ENCODE peak calls at places on chromosomes 16 and 17, in six cellular contexts. E is HCT116, D is A549, N is ovary, T is heart left ventricle, L is prostate gland. A is an unnamed sample.

GRCh38 chr16:23807028-23807427 is 28.8 kb upstream of the PRKCB start:
- DNase-seq in L (no peak), N (no peak), T (no peak), E (no peak), D (no peak), A (no peak)

GRCh38 chr17:3988297-3989120 is 24.3 kb upstream of the ATP2A3 start:
- DNase-seq in L (no peak), E (no peak), T (no peak), N (peak; percentile 11), D (no peak), A (no peak)

GRCh38 chr16:67668495-67669157 is 2.0 kb downstream of the C16orf86 start:
- DNase-seq in N (no peak), D (no peak), L (no peak), T (no peak), E (no peak), A (no peak)

GRCh38 chr16:75764154-75764768 is 38.0 kb upstream of the CPHXL start:
- DNase-seq in N (peak; percentile 66), L (peak; percentile 47), D (peak; percentile 58), T (peak; percentile 45), E (peak; percentile 60), A (no peak)

GRCh38 chr16:6777624-6778023 is 555.0 kb upstream of the RBFOX1 start:
- DNase-seq in E (no peak), N (no peak), D (no peak), T (no peak), L (no peak), A (no peak)

GRCh38 chr17:149897-150575 is 12.7 kb downstream of the SCGB1C2 start:
- DNase-seq in L (no peak), D (no peak), T (peak; percentile 0), E (no peak), N (peak; percentile 6), A (no peak)

GRCh38 chr16:3101841-3102470 is 2.9 kb upstream of the ZSCAN10 start:
- DNase-seq in N (no peak), T (peak; percentile 74), L (no peak), E (no peak), D (no peak), A (no peak)

GRCh38 chr16:62692685-62693084 is 656.4 kb upstream of the CDH8 start:
- DNase-seq in N (no peak), D (no peak), E (no peak), L (no peak), T (no peak), A (no peak)

GRCh38 chr17:12342161-12342560 is 321.5 kb downstream of the MAP2K4 start:
- DNase-seq in D (no peak), E (no peak), N (no peak), L (no peak), T (no peak), A (no peak)

GRCh38 chr17:59377410-59377809 is 46.0 kb downstream of the YPEL2 start:
- DNase-seq in N (no peak), L (no peak), D (no peak), T (no peak), E (no peak), A (no peak)

GRCh38 chr17:57708401-57708800 is 36.7 kb downstream of the CCDC182 start:
- DNase-seq in N (no peak), T (no peak), D (no peak), L (no peak), E (no peak), A (no peak)

GRCh38 chr17:206941-207560 is 25.6 kb upstream of the DOC2B start:
- DNase-seq in L (no peak), T (no peak), D (no peak), N (no peak), E (no peak), A (no peak)

GRCh38 chr17:69967910-69968411 is 107.1 kb upstream of the KCNJ16 start:
- DNase-seq in N (no peak), D (no peak), E (no peak), T (no peak), L (no peak), A (no peak)

GRCh38 chr17:38704645-38705522 is at the start of gene MLLT6:
- DNase-seq in L (peak; percentile 72), T (peak; percentile 88), N (peak; percentile 85), D (peak; percentile 81), E (no peak), A (no peak)

GRCh38 chr17:74008196-74008595 is 195.3 kb upstream of the RPL38 start:
- DNase-seq in N (no peak), L (no peak), D (peak; percentile 63), E (peak; percentile 16), T (no peak), A (no peak)

GRCh38 chr16:9297437-9298113 is 206.1 kb downstream of the HAPSTR1 start:
- DNase-seq in T (peak; percentile 16), L (peak; percentile 10), N (no peak), E (peak; percentile 34), D (peak; percentile 36), A (no peak)

DNA sequence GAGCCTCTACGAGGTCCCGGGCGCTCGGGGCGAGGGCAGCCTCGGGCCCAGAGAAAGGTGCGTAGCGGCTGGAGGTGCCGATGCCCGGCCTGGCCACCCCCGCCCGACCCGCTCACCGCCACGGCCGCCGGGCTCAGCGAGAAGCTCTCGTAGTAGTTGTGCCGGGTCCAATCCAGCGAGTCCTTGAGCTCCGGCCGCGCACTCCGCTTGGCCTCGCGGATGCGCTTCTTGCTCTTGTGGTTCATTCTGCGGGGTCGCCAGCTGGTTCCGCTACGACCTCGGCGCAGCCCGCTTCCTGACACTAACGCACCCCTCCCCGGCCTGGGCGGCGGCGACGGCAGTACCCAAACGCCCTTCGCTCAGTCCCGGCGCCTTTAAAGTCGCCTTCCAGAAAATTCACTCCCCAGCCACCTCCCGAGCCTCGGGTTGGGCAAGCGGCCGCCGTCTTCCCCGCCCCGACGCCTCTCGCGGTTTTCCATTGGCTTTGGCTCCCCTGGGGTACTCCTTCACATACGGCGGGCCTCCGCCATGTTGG is at the start of gene JMJD6:
- DNase-seq in E (peak; percentile 97), T (peak; percentile 97), L (peak; percentile 97), D (peak; percentile 99), N (peak; percentile 96), A (peak; percentile 75)
- TF ChIP-seq POLR2A in E (peak; percentile 39), T (peak; percentile 53), L (peak; percentile 96), D (peak; percentile 90), N (peak; percentile 71), A (peak; percentile 96)

GRCh38 chr16:28188085-28188916 is 23.5 kb downstream of the XPO6 start:
- DNase-seq in E (no peak), T (no peak), N (no peak), L (no peak), D (no peak), A (no peak)

GRCh38 chr16:28184625-28185024 is 27.1 kb downstream of the XPO6 start:
- DNase-seq in T (no peak), L (no peak), E (no peak), D (no peak), N (no peak), A (no peak)

GRCh38 chr16:28186752-28187151 is 25.0 kb downstream of the XPO6 start:
- DNase-seq in T (no peak), L (no peak), N (no peak), E (no peak), D (no peak), A (no peak)

GRCh38 chr16:28189237-28189636 is 22.5 kb downstream of the XPO6 start:
- DNase-seq in L (no peak), D (no peak), T (no peak), N (no peak), E (no peak), A (no peak)

GRCh38 chr16:28187595-28188004 is 24.2 kb downstream of the XPO6 start:
- DNase-seq in D (no peak), N (no peak), T (no peak), L (no peak), E (no peak), A (no peak)
- H3K4me1 ChIP-seq in D (peaks cover 42% of the 10 kb centered on the region), N (peaks cover 17% of the 10 kb centered on the region), T (no peaks in the 10 kb centered on the region), L (no peaks in the 10 kb centered on the region), E (peaks cover 16% of the 10 kb centered on the region), A (peaks cover 76% of the 10 kb centered on the region)

DNA sequence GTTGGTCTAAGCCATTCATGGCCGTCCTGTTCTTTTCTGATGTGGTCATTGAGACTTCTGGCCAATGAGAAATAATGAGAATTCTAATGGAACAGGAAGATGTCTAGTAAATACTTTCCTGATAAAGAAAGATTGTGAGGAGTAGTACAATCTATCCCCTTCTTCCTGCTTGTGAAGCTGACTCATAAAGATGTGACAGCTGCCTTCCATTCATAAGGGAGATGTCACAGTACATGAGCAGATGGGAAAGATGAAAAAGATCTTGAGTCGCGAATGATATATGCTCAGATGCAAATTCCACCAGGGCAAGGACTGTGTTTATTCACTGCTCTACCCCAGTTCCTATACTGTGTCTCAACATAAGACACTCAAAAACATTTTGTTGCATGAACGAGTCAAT is 111.7 kb upstream of the FOXF1 start:
- DNase-seq in N (no peak), E (no peak), T (no peak), L (no peak), D (no peak), A (no peak)
- H3K27ac ChIP-seq in N (no peak overlapping the region), E (no peak overlapping the region), T (no peak overlapping the region), L (no peak overlapping the region), D (no peak overlapping the region), A (no peak overlapping the region)

GRCh38 chr17:7685533-7686220 is 1.6 kb downstream of the TP53 start:
- DNase-seq in L (peak; percentile 93), D (peak; percentile 91), T (peak; percentile 94), E (peak; percentile 93), N (peak; percentile 93), A (peak; percentile 57)
- TF ChIP-seq POLR2A in L (peak; percentile 51), D (peak; percentile 50), T (no peak), E (no peak), N (peak; percentile 87), A (no peak)

DNA sequence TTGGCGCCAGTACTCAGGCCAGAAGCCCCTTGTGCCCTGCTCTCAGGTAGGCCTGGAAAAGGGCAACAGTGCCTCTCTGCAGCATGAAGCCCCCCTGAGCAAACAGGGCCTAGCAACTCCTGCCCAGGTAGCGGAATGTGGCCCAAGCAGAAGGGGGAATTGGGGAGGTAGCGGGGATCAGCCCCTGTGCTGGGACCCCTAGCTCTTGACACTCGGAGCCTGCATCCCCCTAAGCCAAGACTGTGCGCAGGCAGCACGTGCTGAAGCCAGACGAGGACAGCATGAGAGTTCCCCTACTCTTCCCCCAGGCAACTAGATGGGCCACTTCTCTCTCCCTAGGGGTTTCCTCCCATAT is 823 bp upstream of the CD2BP2 start:
- DNase-seq in E (no peak), L (no peak), T (no peak), N (no peak), D (no peak), A (no peak)
- H3K4me1 ChIP-seq in E (peaks cover 39% of the 10 kb centered on the region), L (peaks cover 16% of the 10 kb centered on the region), T (peaks cover 26% of the 10 kb centered on the region), N (peaks cover 23% of the 10 kb centered on the region), D (peaks cover 50% of the 10 kb centered on the region), A (peaks cover 38% of the 10 kb centered on the region)

DNA sequence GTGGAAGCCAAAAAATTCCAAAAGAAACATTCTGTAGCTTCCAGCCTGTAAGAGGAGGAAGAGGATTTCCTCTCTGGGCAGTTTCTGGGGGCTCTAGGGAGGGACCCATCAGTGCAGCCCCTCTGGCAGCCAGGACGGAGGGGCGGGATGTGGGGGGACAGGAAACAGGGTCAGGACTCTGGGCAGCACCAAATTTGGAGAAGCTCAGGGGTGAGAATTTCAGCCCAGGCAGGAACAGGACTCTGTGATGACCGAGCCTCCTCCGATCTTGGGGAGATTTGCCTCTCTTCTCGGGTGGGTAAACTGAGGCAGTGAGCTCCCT is 18.4 kb upstream of the CIBAR2 start:
- DNase-seq in L (no peak), N (no peak), T (peak; percentile 45), D (no peak), E (no peak), A (no peak)
- H3K27ac ChIP-seq in L (peak overlapping the region; percentile 60), N (peak overlapping the region; percentile 90), T (no peak overlapping the region), D (no peak overlapping the region), E (no peak overlapping the region), A (peak overlapping the region; percentile 36)

GRCh38 chr17:45325810-45326209 is 9.0 kb upstream of the MAP3K14 start:
- DNase-seq in L (no peak), N (no peak), T (no peak), E (no peak), D (no peak), A (no peak)
- TF ChIP-seq POLR2A in L (no peak), N (no peak), T (no peak), E (no peak), D (no peak), A (no peak)

GRCh38 chr16:81515721-81516120 is 71.1 kb downstream of the CMIP start:
- DNase-seq in N (no peak), L (no peak), D (no peak), E (no peak), T (no peak), A (no peak)
- H3K4me1 ChIP-seq in N (peaks cover 16% of the 10 kb centered on the region), L (no peaks in the 10 kb centered on the region), D (peaks cover 75% of the 10 kb centered on the region), E (peaks cover 42% of the 10 kb centered on the region), T (no peaks in the 10 kb centered on the region), A (peaks cover 76% of the 10 kb centered on the region)